ENCODE peak calls at places on chromosomes 5 and 9, in five cellular contexts. N is prostate gland, I is psoas muscle, R is kidney epithelial cell, E is endothelial cell. O is an unnamed sample.

GRCh38 chr9:22160235-22160634 is 151.1 kb upstream of the CDKN2B start:
- DNase-seq in N (no peak), I (no peak), R (no peak), E (no peak), O (no peak)

GRCh38 chr5:7815757-7816534 is 35.0 kb downstream of the CFAP90 start:
- DNase-seq in N (peak), I (peak), R (no peak), E (peak), O (peak)

GRCh38 chr5:169811023-169811422 is 169.3 kb downstream of the INSYN2B start:
- DNase-seq in N (no peak), I (no peak), R (no peak), E (no peak), O (no peak)

GRCh38 chr9:135968083-135968476 is 6.9 kb upstream of the UBAC1 start:
- DNase-seq in N (no peak), I (no peak), R (no peak), E (no peak), O (no peak)

GRCh38 chr9:137194388-137194787 is 5.9 kb downstream of the SSNA1 start:
- DNase-seq in N (no peak), I (no peak), R (no peak), E (no peak), O (no peak)

GRCh38 chr5:89445106-89445745 is 562.2 kb upstream of the MEF2C start:
- DNase-seq in N (no peak), I (no peak), R (no peak), E (no peak), O (no peak)

GRCh38 chr9:127731938-127732337 is 3.2 kb downstream of the TOR2A start:
- DNase-seq in N (no peak), I (no peak), R (no peak), E (no peak), O (no peak)

GRCh38 chr5:178123094-178123986 is 7.5 kb upstream of the RMND5B start:
- DNase-seq in N (peak), I (no peak), R (no peak), E (no peak), O (no peak)

GRCh38 chr5:156256644-156257043 is 70.3 kb upstream of the SGCD start:
- DNase-seq in N (no peak), I (no peak), R (no peak), E (no peak), O (no peak)

GRCh38 chr9:121286973-121287721 is 19.2 kb downstream of the GSN start:
- DNase-seq in N (peak), I (peak), R (peak), E (peak), O (no peak)

GRCh38 chr9:130862747-130863146 is 27.7 kb downstream of the ABL1 start:
- DNase-seq in N (no peak), I (no peak), R (no peak), E (no peak), O (no peak)

GRCh38 chr5:126656397-126657007 is 55.8 kb downstream of the PHAX start:
- DNase-seq in N (no peak), I (no peak), R (no peak), E (no peak), O (peak)

GRCh38 chr5:127871448-127872153 is 168.4 kb downstream of the CCDC192 start:
- DNase-seq in N (no peak), I (no peak), R (no peak), E (no peak), O (no peak)

GRCh38 chr9:73213300-73213699 is 61.6 kb downstream of the ANXA1 start:
- DNase-seq in N (no peak), I (no peak), R (no peak), E (no peak), O (no peak)

GRCh38 chr5:127089206-127089605 is 15.9 kb upstream of the C5orf63 start:
- DNase-seq in N (no peak), I (no peak), R (no peak), E (no peak), O (no peak)

GRCh38 chr9:136701665-136702048 is 10.7 kb upstream of the DIPK1B start:
- DNase-seq in N (no peak), I (no peak), R (no peak), E (peak), O (no peak)

GRCh38 chr5:86824642-86825041 is 206.9 kb downstream of the COX7C start:
- DNase-seq in N (no peak), I (no peak), R (no peak), E (no peak), O (no peak)

GRCh38 chr5:172325452-172325851 is 41.9 kb upstream of the UBTD2 start:
- DNase-seq in N (no peak), I (no peak), R (no peak), E (no peak), O (no peak)

GRCh38 chr5:107670028-107670926 is 460 bp downstream of the EFNA5 start:
- DNase-seq in N (peak), I (peak), R (no peak), E (peak), O (peak)

GRCh38 chr5:104793452-104794120 is 1231.0 kb upstream of the NUDT12 start:
- DNase-seq in N (no peak), I (no peak), R (no peak), E (no peak), O (no peak)

GRCh38 chr5:11851402-11851801 is 52.8 kb downstream of the CTNND2 start:
- DNase-seq in N (no peak), I (no peak), R (no peak), E (no peak), O (no peak)

GRCh38 chr5:1444361-1445189 is 665 bp downstream of the SLC6A3 start:
- DNase-seq in N (no peak), I (peak), R (no peak), E (no peak), O (no peak)

GRCh38 chr5:10860645-10861455 is 99.8 kb upstream of the DAP start:
- DNase-seq in N (no peak), I (no peak), R (no peak), E (no peak), O (no peak)

GRCh38 chr5:151150484-151151262 is 6.9 kb downstream of the ANXA6 start:
- DNase-seq in N (no peak), I (no peak), R (no peak), E (peak), O (peak)

GRCh38 chr9:89766981-89767380 is 162.2 kb downstream of the GADD45G start:
- DNase-seq in N (no peak), I (no peak), R (no peak), E (no peak), O (no peak)

GRCh38 chr9:128011071-128011817 is 30.5 kb upstream of the EEIG1 start:
- DNase-seq in N (no peak), I (peak), R (no peak), E (no peak), O (no peak)

GRCh38 chr5:32410630-32411029 is 33.9 kb downstream of the ZFR start:
- DNase-seq in N (no peak), I (no peak), R (no peak), E (no peak), O (no peak)

GRCh38 chr5:34496258-34496657 is 159.9 kb upstream of the RAI14 start:
- DNase-seq in N (no peak), I (no peak), R (no peak), E (no peak), O (no peak)

GRCh38 chr9:93543117-93543516 is 33.3 kb upstream of the PHF2 start:
- DNase-seq in N (no peak), I (no peak), R (no peak), E (no peak), O (no peak)

GRCh38 chr9:37480759-37481158 is 5.0 kb upstream of the POLR1E start:
- DNase-seq in N (no peak), I (no peak), R (no peak), E (no peak), O (no peak)

GRCh38 chr9:17322882-17323864 is 188.3 kb downstream of the CNTLN start:
- DNase-seq in N (no peak), I (no peak), R (no peak), E (no peak), O (no peak)

GRCh38 chr9:15982182-15982581 is 429.3 kb downstream of the CCDC171 start:
- DNase-seq in N (no peak), I (no peak), R (no peak), E (no peak), O (no peak)

GRCh38 chr9:75903785-75904360 is 13.4 kb downstream of the PCSK5 start:
- DNase-seq in N (no peak), I (no peak), R (no peak), E (no peak), O (no peak)

GRCh38 chr5:140128376-140128775 is 2.6 kb downstream of the IGIP start:
- DNase-seq in N (no peak), I (no peak), R (no peak), E (no peak), O (no peak)

GRCh38 chr5:135593886-135594285 is 15.1 kb upstream of the CXCL14 start:
- DNase-seq in N (no peak), I (no peak), R (no peak), E (no peak), O (no peak)

GRCh38 chr5:116970318-116970717 is 395.7 kb upstream of the SEMA6A start:
- DNase-seq in N (no peak), I (no peak), R (no peak), E (no peak), O (no peak)

GRCh38 chr5:149666212-149666852 is 63.8 kb upstream of the PPARGC1B start:
- DNase-seq in N (no peak), I (no peak), R (no peak), E (no peak), O (no peak)

GRCh38 chr9:6239048-6239461 is 23.4 kb downstream of the IL33 start:
- DNase-seq in N (no peak), I (no peak), R (no peak), E (no peak), O (no peak)

GRCh38 chr5:85000671-85001070 is 616.0 kb upstream of the EDIL3 start:
- DNase-seq in N (no peak), I (no peak), R (no peak), E (no peak), O (no peak)

DNA sequence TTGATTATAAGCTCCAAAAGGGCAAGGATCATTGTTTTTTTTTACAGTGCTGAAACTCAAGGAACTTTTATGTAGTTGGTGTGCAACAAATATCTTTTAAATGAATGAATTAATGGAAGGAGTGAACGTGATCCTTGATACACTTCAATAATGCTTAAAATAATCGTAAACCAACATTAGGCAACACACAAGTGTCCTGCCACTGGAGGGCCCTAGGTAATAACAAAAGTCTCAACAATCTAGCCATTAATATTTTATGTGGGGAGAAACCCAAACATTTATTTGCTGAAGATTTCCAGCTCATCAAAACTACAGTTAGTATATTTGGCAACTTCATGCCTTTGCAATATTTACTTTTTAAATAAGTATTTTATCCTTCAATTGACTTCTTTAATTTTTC is 309.0 kb upstream of the FBXL7 start:
- DNase-seq in N (no peak), I (no peak), R (no peak), E (no peak), O (no peak)
- TF ChIP-seq CTCF in N (no peak), I (no peak), R (peak), E (no peak), O (no peak)

GRCh38 chr5:43661102-43661501 is 58.1 kb downstream of the NNT start:
- DNase-seq in N (peak), I (no peak), R (no peak), E (peak), O (no peak)
- TF ChIP-seq CTCF in N (no peak), I (peak), R (peak), E (peak), O (peak)

GRCh38 chr5:73448072-73448432 is 525 bp downstream of the FOXD1 start:
- DNase-seq in N (no peak), I (peak), R (no peak), E (peak), O (no peak)

GRCh38 chr5:73448451-73449136 is at the start of gene FOXD1:
- DNase-seq in N (peak), I (peak), R (peak), E (peak), O (peak)

GRCh38 chr5:73445708-73446630 is 2.6 kb downstream of the FOXD1 start:
- DNase-seq in N (no peak), I (no peak), R (no peak), E (no peak), O (no peak)

GRCh38 chr5:73446631-73447233 is 1.8 kb downstream of the FOXD1 start:
- DNase-seq in N (no peak), I (peak), R (no peak), E (no peak), O (no peak)

GRCh38 chr5:73447234-73448071 is 1.1 kb downstream of the FOXD1 start:
- DNase-seq in N (no peak), I (peak), R (no peak), E (peak), O (peak)
- TF ChIP-seq CTCF in N (no peak), I (no peak), R (no peak), E (no peak), O (no peak)

GRCh38 chr5:168086104-168086610 is 205.3 kb upstream of the WWC1 start:
- DNase-seq in N (peak), I (no peak), R (peak), E (no peak), O (no peak)
- TF ChIP-seq CTCF in N (no peak), I (no peak), R (peak), E (no peak), O (no peak)

GRCh38 chr5:60483046-60483445 is 216.9 kb downstream of the DEPDC1B start:
- DNase-seq in N (no peak), I (no peak), R (no peak), E (no peak), O (no peak)
- TF ChIP-seq CTCF in N (no peak), I (no peak), R (no peak), E (no peak), O (no peak)

GRCh38 chr9:78566948-78567675 is 270.2 kb downstream of the PSAT1 start:
- DNase-seq in N (peak), I (no peak), R (peak), E (no peak), O (no peak)

GRCh38 chr9:78566521-78566920 is 269.6 kb downstream of the PSAT1 start:
- DNase-seq in N (no peak), I (no peak), R (no peak), E (no peak), O (no peak)

GRCh38 chr9:78565481-78565880 is 268.6 kb downstream of the PSAT1 start:
- DNase-seq in N (no peak), I (no peak), R (no peak), E (no peak), O (no peak)

GRCh38 chr9:78568774-78569173 is 271.8 kb downstream of the PSAT1 start:
- DNase-seq in N (no peak), I (no peak), R (no peak), E (no peak), O (no peak)

GRCh38 chr9:78567693-78568092 is 270.8 kb downstream of the PSAT1 start:
- DNase-seq in N (no peak), I (no peak), R (no peak), E (no peak), O (no peak)
- TF ChIP-seq CTCF in N (no peak), I (no peak), R (no peak), E (no peak), O (no peak)

DNA sequence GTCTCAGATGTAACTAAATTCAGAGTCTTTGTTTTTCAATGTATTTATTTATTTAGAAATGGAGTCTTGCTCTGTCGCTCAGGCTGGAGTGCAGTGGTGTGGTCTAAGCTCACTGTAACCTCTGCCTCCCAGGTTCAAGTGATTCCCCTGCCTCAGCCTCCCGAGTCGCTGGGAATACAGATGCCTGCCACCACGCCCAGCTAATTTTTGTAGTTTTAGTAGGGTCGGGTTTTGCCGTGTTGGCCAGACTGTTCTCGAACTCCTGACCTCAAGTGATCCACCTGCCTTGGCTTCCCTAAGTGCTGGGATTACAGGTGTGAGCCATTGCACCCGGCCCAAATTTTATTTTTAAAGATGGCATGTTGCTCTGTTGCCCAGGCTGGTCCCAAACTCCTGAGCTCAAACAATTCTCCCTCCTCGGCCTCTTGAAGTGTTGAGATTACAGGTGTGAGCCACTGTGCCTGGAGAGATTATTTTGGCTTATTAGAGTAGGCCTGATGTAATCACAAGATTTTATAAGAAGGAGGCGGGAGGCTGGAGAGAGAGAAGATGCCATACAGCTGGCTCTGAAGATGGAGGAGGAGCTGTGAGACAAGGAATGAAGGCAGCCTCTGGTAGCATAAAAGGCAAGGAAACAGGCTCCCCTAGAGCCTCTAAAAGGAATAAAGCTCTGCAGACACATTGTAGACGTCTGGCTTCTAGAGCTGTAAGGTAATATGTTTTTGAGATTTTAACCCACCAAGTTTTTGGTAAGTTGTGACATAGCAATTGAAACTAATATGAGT is 12.9 kb upstream of the KLF9 start:
- DNase-seq in N (peak), I (no peak), R (no peak), E (no peak), O (no peak)
- TF ChIP-seq CTCF in N (no peak), I (no peak), R (no peak), E (no peak), O (no peak)

O was measured in GM13977.